ENCODE peak calls at places on chromosomes 6 and 20, in ten cellular contexts. N is fibroblast of mammary gland; J is HTR-8/SVneo; H is heart right ventricle; Q is RCC 7860; Y is naive thymus-derived CD4-positive, alpha-beta T cell; W is HCEC 1CT; U is A549; V is activated T-helper 1 cell treated with anti-CD3 and anti-CD28 coated beads, Interleukin-12 subunit alpha, Interleukin-12 subunit beta, Interleukin-2, Interleukin-4 antibody, amounts not matched to agents 30 ng/mL and 10 ng/mL and 1 ng/mL, durations not matched to agents 14 hours and 24 hours and 36 hours; I is mammary epithelial cell. A is an unnamed sample.

GRCh38 chr6:17086469-17086868 is 15.4 kb upstream of the STMND1 start:
- DNase-seq in N (peak), J (peak), H (peak), Q (peak), Y (no peak), W (peak), U (peak), V (no peak), I (peak), A (peak)

GRCh38 chr20:17931513-17931912 is 37.1 kb downstream of the SNX5 start:
- DNase-seq in N (no peak), J (no peak), H (no peak), Q (no peak), Y (no peak), W (no peak), U (no peak), V (no peak), I (no peak), A (no peak)

GRCh38 chr20:49584418-49585382 is 16.8 kb upstream of the PTGIS start:
- DNase-seq in N (no peak), J (no peak), H (no peak), Q (no peak), Y (no peak), W (no peak), U (peak), V (no peak), I (no peak), A (no peak)

GRCh38 chr20:45792513-45793118 is 862 bp downstream of the DNTTIP1 start:
- DNase-seq in N (no peak), J (no peak), H (no peak), Q (no peak), Y (no peak), W (no peak), U (no peak), V (no peak), I (no peak), A (no peak)

GRCh38 chr6:17905611-17906592 is 81.5 kb downstream of the KIF13A start:
- DNase-seq in N (peak), J (no peak), H (no peak), Q (peak), Y (no peak), W (peak), U (peak), V (no peak), I (peak), A (no peak)

GRCh38 chr6:3977875-3978711 is 100.8 kb downstream of the FAM217A start:
- DNase-seq in N (peak), J (peak), H (peak), Q (peak), Y (peak), W (peak), U (peak), V (peak), I (peak), A (peak)

GRCh38 chr20:53901064-53901463 is 169.3 kb downstream of the BCAS1 start:
- DNase-seq in N (peak), J (peak), H (no peak), Q (peak), Y (no peak), W (peak), U (peak), V (no peak), I (peak), A (no peak)

GRCh38 chr6:56046576-56046975 is 171.2 kb upstream of the BMP5 start:
- DNase-seq in N (peak), J (no peak), H (peak), Q (peak), Y (no peak), W (no peak), U (no peak), V (no peak), I (peak), A (no peak)

GRCh38 chr6:75266716-75267291 is 17.8 kb downstream of the TMEM30A start:
- DNase-seq in N (peak), J (no peak), H (no peak), Q (peak), Y (peak), W (peak), U (peak), V (no peak), I (peak), A (peak)

GRCh38 chr6:82867946-82868345 is 197.7 kb downstream of the UBE3D start:
- DNase-seq in N (no peak), J (no peak), H (no peak), Q (no peak), Y (no peak), W (no peak), U (no peak), V (no peak), I (no peak), A (no peak)

GRCh38 chr6:151617539-151617938 is 123.7 kb downstream of the CCDC170 start:
- DNase-seq in N (peak), J (no peak), H (no peak), Q (no peak), Y (no peak), W (no peak), U (no peak), V (no peak), I (peak), A (no peak)

GRCh38 chr6:13500264-13500663 is 12.9 kb upstream of the GFOD1 start:
- DNase-seq in N (no peak), J (no peak), H (no peak), Q (peak), Y (no peak), W (no peak), U (no peak), V (no peak), I (peak), A (no peak)

GRCh38 chr6:137808191-137808590 is 58.9 kb upstream of the TNFAIP3 start:
- DNase-seq in N (peak), J (peak), H (no peak), Q (peak), Y (no peak), W (peak), U (peak), V (no peak), I (peak), A (no peak)

GRCh38 chr20:33909331-33909921 is 84.3 kb upstream of the RALY start:
- DNase-seq in N (peak), J (peak), H (no peak), Q (peak), Y (no peak), W (peak), U (peak), V (no peak), I (peak), A (no peak)

GRCh38 chr6:139027620-139028182 is 844 bp upstream of the ABRACL start:
- DNase-seq in N (peak), J (peak), H (no peak), Q (peak), Y (no peak), W (no peak), U (no peak), V (peak), I (peak), A (peak)

GRCh38 chr20:14838663-14839650 is 501.5 kb upstream of the FLRT3 start:
- DNase-seq in N (peak), J (no peak), H (no peak), Q (no peak), Y (no peak), W (no peak), U (no peak), V (no peak), I (no peak), A (no peak)

GRCh38 chr6:68211242-68211795 is 423.8 kb upstream of the ADGRB3 start:
- DNase-seq in N (peak), J (no peak), H (no peak), Q (no peak), Y (no peak), W (peak), U (no peak), V (no peak), I (no peak), A (no peak)

GRCh38 chr6:34606477-34607130 is 50.5 kb upstream of the SPDEF start:
- DNase-seq in N (no peak), J (no peak), H (no peak), Q (no peak), Y (no peak), W (no peak), U (no peak), V (no peak), I (no peak), A (no peak)

GRCh38 chr6:138403324-138403800 is 661 bp upstream of the HEBP2 start:
- DNase-seq in N (no peak), J (no peak), H (peak), Q (no peak), Y (peak), W (peak), U (peak), V (peak), I (no peak), A (peak)

GRCh38 chr6:25022140-25022553 is 86.4 kb upstream of the RIPOR2 start:
- DNase-seq in N (peak), J (no peak), H (no peak), Q (peak), Y (no peak), W (no peak), U (no peak), V (no peak), I (peak), A (no peak)

GRCh38 chr20:63290677-63291472 is 2.1 kb upstream of the COL20A1 start:
- DNase-seq in N (peak), J (peak), H (no peak), Q (peak), Y (peak), W (no peak), U (peak), V (peak), I (peak), A (peak)

GRCh38 chr6:17429381-17430061 is 36.1 kb downstream of the CAP2 start:
- DNase-seq in N (peak), J (no peak), H (no peak), Q (no peak), Y (no peak), W (peak), U (no peak), V (no peak), I (no peak), A (no peak)

GRCh38 chr20:49245921-49246740 is 26.9 kb downstream of the DDX27 start:
- DNase-seq in N (peak), J (peak), H (no peak), Q (peak), Y (peak), W (peak), U (peak), V (no peak), I (peak), A (peak)

GRCh38 chr6:73954843-73955242 is 258.8 kb downstream of the CD109 start:
- DNase-seq in N (no peak), J (no peak), H (no peak), Q (no peak), Y (no peak), W (no peak), U (no peak), V (no peak), I (no peak), A (no peak)

GRCh38 chr6:1075880-1076279 is 236.0 kb upstream of the FOXQ1 start:
- DNase-seq in N (no peak), J (no peak), H (no peak), Q (no peak), Y (no peak), W (no peak), U (no peak), V (no peak), I (no peak), A (no peak)

GRCh38 chr20:25256226-25256859 is 8.5 kb downstream of the PYGB start:
- DNase-seq in N (no peak), J (no peak), H (no peak), Q (no peak), Y (no peak), W (no peak), U (no peak), V (no peak), I (no peak), A (no peak)

GRCh38 chr6:103011605-103012004 is 1618.1 kb downstream of the GRIK2 start:
- DNase-seq in N (no peak), J (no peak), H (no peak), Q (no peak), Y (no peak), W (no peak), U (no peak), V (no peak), I (no peak), A (no peak)

GRCh38 chr20:19265646-19266374 is 53.4 kb downstream of the SLC24A3 start:
- DNase-seq in N (no peak), J (no peak), H (no peak), Q (no peak), Y (no peak), W (peak), U (no peak), V (no peak), I (no peak), A (no peak)

GRCh38 chr6:109093732-109094131 is 914 bp downstream of the SESN1 start:
- DNase-seq in N (peak), J (peak), H (no peak), Q (no peak), Y (no peak), W (no peak), U (no peak), V (no peak), I (peak), A (peak)

GRCh38 chr6:3009930-3010329 is 10.2 kb downstream of the NQO2 start:
- DNase-seq in N (no peak), J (no peak), H (no peak), Q (no peak), Y (no peak), W (no peak), U (no peak), V (no peak), I (no peak), A (no peak)

GRCh38 chr6:136822051-136822378 is 377 bp upstream of the PEX7 start:
- DNase-seq in N (peak), J (no peak), H (no peak), Q (no peak), Y (no peak), W (peak), U (no peak), V (no peak), I (no peak), A (peak)

A was measured in neural progenitor cell.